ENCODE peak calls at places on chromosomes 5 and 9, in six cellular contexts. T, Q, N, J, P and O are unnamed samples.
A peak's percentile ranks its signal among the peaks of the same experiment; 100 is the strongest.

GRCh38 chr5:40606077-40606765 is 73.5 kb upstream of the PTGER4 start:
- DNase-seq in T (no peak), Q (no peak), N (no peak), J (no peak), P (no peak), O (no peak)

GRCh38 chr5:52710972-52711596 is 76.6 kb upstream of the ITGA1 start:
- DNase-seq in T (peak; percentile 11), Q (no peak), N (no peak), J (peak; percentile 41), P (no peak), O (peak; percentile 25)

GRCh38 chr5:180172447-180173197 is 36.4 kb downstream of the RASGEF1C start:
- DNase-seq in T (no peak), Q (no peak), N (no peak), J (peak; percentile 17), P (peak; percentile 73), O (peak; percentile 64)

GRCh38 chr5:89388872-89389271 is 505.9 kb upstream of the MEF2C start:
- DNase-seq in T (no peak), Q (no peak), N (no peak), J (no peak), P (no peak), O (no peak)

GRCh38 chr9:99371376-99371775 is 149.3 kb downstream of the SEC61B start:
- DNase-seq in T (no peak), Q (no peak), N (no peak), J (no peak), P (no peak), O (no peak)

GRCh38 chr9:84140535-84141101 is 160.0 kb downstream of the RMI1 start:
- DNase-seq in T (peak; percentile 12), Q (no peak), N (no peak), J (peak; percentile 40), P (no peak), O (peak; percentile 38)

GRCh38 chr9:112299514-112299913 is 33.9 kb downstream of the PTBP3 start:
- DNase-seq in T (peak; percentile 61), Q (peak; percentile 61), N (no peak), J (peak; percentile 65), P (peak; percentile 40), O (peak; percentile 71)

GRCh38 chr9:126661521-126662251 is 48.0 kb downstream of the LMX1B start:
- DNase-seq in T (peak; percentile 20), Q (peak; percentile 13), N (no peak), J (peak; percentile 16), P (peak; percentile 41), O (no peak)

GRCh38 chr9:92720807-92721535 is 43.7 kb downstream of the BICD2 start:
- DNase-seq in T (no peak), Q (no peak), N (no peak), J (no peak), P (no peak), O (no peak)

GRCh38 chr5:35214051-35214450 is 16.2 kb downstream of the PRLR start:
- DNase-seq in T (no peak), Q (no peak), N (no peak), J (no peak), P (no peak), O (no peak)

GRCh38 chr5:148826082-148826971 is at the start of gene ADRB2:
- DNase-seq in T (peak; percentile 89), Q (peak; percentile 90), N (peak; percentile 81), J (peak; percentile 93), P (peak; percentile 55), O (peak; percentile 98)

GRCh38 chr5:67166460-67166871 is 30.1 kb downstream of the CD180 start:
- DNase-seq in T (no peak), Q (no peak), N (peak; percentile 64), J (no peak), P (no peak), O (no peak)

GRCh38 chr9:99964336-99964735 is 57.9 kb downstream of the STX17 start:
- DNase-seq in T (peak; percentile 49), Q (no peak), N (no peak), J (peak; percentile 17), P (no peak), O (no peak)

GRCh38 chr5:112685929-112686328 is 51.8 kb upstream of the APC start:
- DNase-seq in T (peak; percentile 85), Q (no peak), N (no peak), J (peak; percentile 44), P (no peak), O (peak; percentile 75)

GRCh38 chr9:127930298-127931091 is at the start of gene PIP5KL1:
- DNase-seq in T (peak; percentile 82), Q (peak; percentile 89), N (peak; percentile 54), J (peak; percentile 98), P (peak; percentile 67), O (peak; percentile 88)

GRCh38 chr5:141617128-141617527 is 1.7 kb downstream of the DIAPH1 start:
- DNase-seq in T (no peak), Q (no peak), N (no peak), J (peak; percentile 58), P (no peak), O (no peak)

GRCh38 chr5:180160215-180160614 is 48.8 kb downstream of the RASGEF1C start:
- DNase-seq in T (no peak), Q (no peak), N (no peak), J (no peak), P (no peak), O (no peak)

GRCh38 chr5:171610686-171611085 is 174.9 kb upstream of the SMIM23 start:
- DNase-seq in T (no peak), Q (no peak), N (no peak), J (no peak), P (no peak), O (no peak)

GRCh38 chr5:173334808-173335207 is 6.6 kb upstream of the STC2 start:
- DNase-seq in T (no peak), Q (no peak), N (no peak), J (peak; percentile 51), P (no peak), O (no peak)

GRCh38 chr5:3888290-3888689 is 292.7 kb downstream of the IRX1 start:
- DNase-seq in T (no peak), Q (no peak), N (no peak), J (no peak), P (no peak), O (no peak)
- H3K4me1 ChIP-seq in T (no peaks in the 10 kb centered on the region), Q (no peaks in the 10 kb centered on the region), N (no peaks in the 10 kb centered on the region), J (no peaks in the 10 kb centered on the region), P (no peaks in the 10 kb centered on the region), O (peaks cover 15% of the 10 kb centered on the region)

DNA sequence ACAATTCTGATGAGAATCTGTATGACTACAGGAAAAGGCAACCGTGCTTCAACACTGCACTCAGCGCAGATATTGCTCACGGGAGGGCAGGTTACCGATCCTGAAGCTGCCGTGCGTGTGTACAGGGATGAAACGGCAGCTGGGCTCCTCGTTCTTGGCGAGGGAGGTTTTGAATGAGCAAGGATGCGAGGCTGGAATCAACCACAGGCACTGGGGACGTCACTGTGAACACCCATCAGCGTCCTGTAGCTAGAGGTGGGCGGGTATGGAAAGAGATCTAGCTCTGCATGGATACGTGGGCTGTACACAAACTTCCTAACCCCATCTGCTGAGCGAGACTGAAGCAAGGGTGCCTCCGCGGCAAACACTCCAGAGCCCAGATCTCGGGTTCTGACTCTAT is 84.3 kb upstream of the COL5A1 start:
- DNase-seq in T (no peak), Q (no peak), N (no peak), J (no peak), P (no peak), O (no peak)
- H3K4me1 ChIP-seq in T (peaks cover 19% of the 10 kb centered on the region), Q (peaks cover 10% of the 10 kb centered on the region), N (no peaks in the 10 kb centered on the region), J (peaks cover 16% of the 10 kb centered on the region), P (no peaks in the 10 kb centered on the region), O (no peaks in the 10 kb centered on the region)

GRCh38 chr5:62783374-62784057 is 204.9 kb downstream of the LRRC70 start:
- DNase-seq in T (no peak), Q (no peak), N (no peak), J (no peak), P (no peak), O (no peak)
- H3K4me1 ChIP-seq in T (no peaks in the 10 kb centered on the region), Q (no peaks in the 10 kb centered on the region), N (no peaks in the 10 kb centered on the region), J (no peaks in the 10 kb centered on the region), P (no peaks in the 10 kb centered on the region), O (no peaks in the 10 kb centered on the region)

GRCh38 chr5:10836991-10837390 is 76.0 kb upstream of the DAP start:
- DNase-seq in T (peak; percentile 87), Q (no peak), N (no peak), J (peak; percentile 49), P (no peak), O (no peak)
- H3K4me1 ChIP-seq in T (peaks cover 11% of the 10 kb centered on the region), Q (no peaks in the 10 kb centered on the region), N (no peaks in the 10 kb centered on the region), J (peaks cover 21% of the 10 kb centered on the region), P (peaks cover 33% of the 10 kb centered on the region), O (no peaks in the 10 kb centered on the region)

DNA sequence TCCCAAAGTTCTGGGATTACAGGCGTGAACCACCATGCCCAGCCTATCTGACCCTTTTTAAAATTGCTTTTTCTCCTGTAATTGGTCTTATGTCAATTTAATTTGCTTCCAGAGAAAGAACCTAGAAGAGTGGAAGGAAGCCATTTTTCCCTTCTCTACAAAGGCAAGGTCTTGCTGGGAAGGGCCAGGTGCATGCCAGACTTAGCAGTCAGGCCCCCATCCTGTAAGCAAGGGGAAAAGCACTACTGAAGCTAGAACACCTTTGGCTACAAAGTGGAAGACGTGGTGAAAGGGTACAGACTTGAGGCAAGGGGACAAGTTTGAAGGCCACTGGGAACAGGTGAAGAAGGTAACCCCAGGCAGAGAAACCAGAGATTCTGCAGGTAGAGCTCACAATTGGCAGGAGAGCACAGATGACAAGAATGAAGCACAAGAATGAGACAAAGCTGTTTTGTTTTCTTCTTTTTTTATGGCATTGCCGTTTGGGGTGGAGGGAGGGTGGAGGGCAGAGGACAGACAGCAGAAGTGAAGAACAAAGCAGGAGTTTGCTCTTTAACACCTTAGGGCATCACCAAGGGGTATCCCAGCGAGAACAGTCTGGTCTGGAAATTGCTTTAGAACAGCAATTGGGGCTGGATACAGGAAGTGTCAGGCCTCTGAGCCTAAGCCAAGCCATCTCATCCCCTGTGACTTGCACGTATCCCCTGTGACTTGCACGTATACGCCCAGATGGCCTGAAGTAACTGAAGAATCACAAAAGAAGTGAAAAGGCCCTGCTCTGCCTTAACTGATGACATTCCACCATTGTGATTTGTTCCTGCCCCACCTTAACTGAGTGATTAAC is 72.8 kb downstream of the SERINC5 start:
- DNase-seq in T (no peak), Q (peak; percentile 12), N (no peak), J (no peak), P (no peak), O (no peak)
- H3K4me1 ChIP-seq in T (no peaks in the 10 kb centered on the region), Q (peaks cover 68% of the 10 kb centered on the region), N (peaks cover 89% of the 10 kb centered on the region), J (no peaks in the 10 kb centered on the region), P (peaks cover 74% of the 10 kb centered on the region), O (peaks cover 42% of the 10 kb centered on the region)

DNA sequence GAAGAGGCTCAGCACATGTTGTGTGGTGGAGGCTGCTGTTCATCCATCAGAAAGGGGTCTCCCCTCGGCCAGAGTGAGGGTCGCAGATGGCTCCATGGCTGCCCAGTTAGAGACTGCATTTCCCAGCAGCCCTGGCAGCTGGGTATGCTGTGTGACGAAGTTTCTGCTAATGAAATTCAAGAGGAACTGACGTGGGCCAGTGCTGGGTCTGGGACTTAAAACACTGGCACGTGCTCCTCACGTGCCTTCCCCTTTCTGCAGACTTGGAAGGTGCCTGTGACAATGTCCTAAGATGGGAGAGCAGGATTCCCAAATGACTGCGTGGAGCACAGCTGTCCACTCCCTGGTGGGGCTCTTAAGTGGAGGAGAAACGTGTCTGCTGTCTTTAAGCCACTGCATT is 114.5 kb upstream of the RAPGEF1 start:
- DNase-seq in T (no peak), Q (no peak), N (no peak), J (peak; percentile 50), P (no peak), O (peak; percentile 50)
- H3K4me1 ChIP-seq in T (no peaks in the 10 kb centered on the region), Q (no peaks in the 10 kb centered on the region), N (no peaks in the 10 kb centered on the region), J (peaks cover 11% of the 10 kb centered on the region), P (no peaks in the 10 kb centered on the region), O (no peaks in the 10 kb centered on the region)